ENCODE peak calls at places on chromosomes 11 and 22, in nine cellular contexts. L is endothelial cell of umbilical vein, B is suprapubic skin, U is A549, H is H1, E is GM12891, G is HepG2, F is NB4, Q is GM12892. N is an unnamed sample.
A peak's percentile ranks its signal among the peaks of the same experiment; 100 is the strongest.

GRCh38 chr22:23315341-23315917 is 135.1 kb downstream of the BCR start:
- DNase-seq in G (peak; percentile 39), U (peak; percentile 61), Q (peak; percentile 57), F (peak; percentile 53), H (peak; percentile 87), E (peak; percentile 46), B (peak; percentile 81), L (peak; percentile 49), N (no peak)

GRCh38 chr22:39721456-39722325 is 151.1 kb downstream of the CACNA1I start:
- DNase-seq in H (no peak), B (peak; percentile 39), F (no peak), U (no peak), Q (no peak), E (no peak), L (no peak), G (no peak), N (no peak)

GRCh38 chr22:37045958-37046357 is 5.6 kb upstream of the KCTD17 start:
- DNase-seq in E (no peak), H (no peak), Q (no peak), F (peak; percentile 35), G (no peak), L (peak; percentile 42), B (no peak), U (peak; percentile 51), N (no peak)

GRCh38 chr11:69654660-69655478 is 13.9 kb downstream of the CCND1 start:
- DNase-seq in U (peak; percentile 95), E (no peak), B (peak; percentile 59), F (no peak), H (peak; percentile 50), Q (no peak), G (peak; percentile 94), L (no peak), N (no peak)

GRCh38 chr11:36073411-36074203 is 129.7 kb downstream of the LDLRAD3 start:
- DNase-seq in L (peak; percentile 90), Q (no peak), B (no peak), F (no peak), U (no peak), G (no peak), E (no peak), H (no peak), N (no peak)

GRCh38 chr11:12007230-12007593 is 1.2 kb downstream of the DKK3 start:
- DNase-seq in E (no peak), Q (no peak), B (no peak), G (no peak), L (no peak), F (no peak), U (no peak), H (no peak), N (no peak)

GRCh38 chr11:45110562-45110961 is 35.9 kb upstream of the PRDM11 start:
- DNase-seq in E (peak; percentile 41), B (no peak), H (peak; percentile 56), F (peak; percentile 74), Q (peak; percentile 35), G (peak; percentile 72), L (peak; percentile 64), U (peak; percentile 78), N (no peak)

GRCh38 chr11:14150878-14151277 is 188.4 kb downstream of the SPON1 start:
- DNase-seq in L (no peak), H (no peak), Q (no peak), F (no peak), B (no peak), G (no peak), U (no peak), E (no peak), N (no peak)

GRCh38 chr11:105130189-105130813 is 9.3 kb downstream of the CARD18 start:
- DNase-seq in L (no peak), H (no peak), E (no peak), U (no peak), Q (no peak), G (no peak), F (no peak), B (no peak), N (no peak)

GRCh38 chr11:43508511-43508918 is 149.8 kb downstream of the TTC17 start:
- DNase-seq in F (peak; percentile 56), U (peak; percentile 19), L (no peak), H (no peak), E (no peak), G (no peak), B (no peak), Q (no peak), N (no peak)

GRCh38 chr11:65476632-65477270 is 22.1 kb upstream of the MALAT1 start:
- DNase-seq in Q (no peak), U (no peak), G (no peak), H (no peak), L (peak; percentile 31), E (no peak), F (no peak), B (no peak), N (no peak)

GRCh38 chr11:45848654-45849081 is 1.4 kb downstream of the CRY2 start:
- DNase-seq in B (no peak), U (no peak), E (no peak), F (no peak), Q (no peak), G (peak; percentile 78), L (no peak), H (no peak), N (no peak)

GRCh38 chr11:117226388-117227385 is 5.2 kb downstream of the PCSK7 start:
- DNase-seq in B (no peak), F (peak; percentile 86), Q (peak; percentile 55), L (peak; percentile 73), H (no peak), E (peak; percentile 69), U (peak; percentile 71), G (peak; percentile 81), N (peak; percentile 35)

GRCh38 chr11:73426184-73426845 is 50.1 kb downstream of the RELT start:
- DNase-seq in L (no peak), U (no peak), F (no peak), H (no peak), B (no peak), G (no peak), Q (no peak), E (no peak), N (no peak)

GRCh38 chr11:44770401-44770800 is 43.6 kb downstream of the TSPAN18 start:
- DNase-seq in L (no peak), Q (no peak), G (no peak), E (no peak), H (no peak), F (no peak), B (no peak), U (no peak), N (no peak)

GRCh38 chr11:61445535-61445934 is 15.6 kb downstream of the SDHAF2 start:
- DNase-seq in Q (no peak), F (no peak), H (no peak), B (no peak), L (no peak), E (no peak), U (no peak), G (no peak), N (no peak)

GRCh38 chr11:111327908-111328624 is 29.7 kb downstream of the POU2AF3 start:
- DNase-seq in E (no peak), L (no peak), U (no peak), Q (no peak), B (no peak), F (no peak), H (no peak), G (no peak), N (no peak)

GRCh38 chr11:76445122-76446084 is 585 bp downstream of the EMSY start:
- DNase-seq in F (peak; percentile 88), U (peak; percentile 85), E (peak; percentile 31), Q (peak; percentile 32), B (peak; percentile 87), L (peak; percentile 95), G (peak; percentile 79), H (peak; percentile 78), N (no peak)
- TF ChIP-seq POLR2A in F (peak; percentile 15), U (peak; percentile 31), E (no peak), Q (no peak), B (peak; percentile 10), L (peak; percentile 85), G (peak; percentile 54), H (no peak), N (no peak)

GRCh38 chr11:128695539-128696221 is 1.8 kb downstream of the FLI1 start:
- DNase-seq in Q (no peak), G (no peak), H (no peak), B (no peak), U (no peak), F (peak; percentile 99), E (no peak), L (no peak), N (no peak)
- TF ChIP-seq POLR2A in Q (peak; percentile 34), G (no peak), H (no peak), B (no peak), U (no peak), F (peak; percentile 31), E (no peak), L (peak; percentile 35), N (no peak)

GRCh38 chr22:19120829-19121630 is 1.2 kb downstream of the DGCR2 start:
- DNase-seq in U (peak; percentile 47), F (no peak), B (no peak), L (no peak), E (no peak), Q (no peak), H (no peak), G (peak; percentile 63), N (no peak)
- TF ChIP-seq POLR2A in U (no peak), F (no peak), B (no peak), L (no peak), E (no peak), Q (no peak), H (no peak), G (no peak), N (no peak)

GRCh38 chr11:118614511-118614910 is 7.1 kb downstream of the PHLDB1 start:
- DNase-seq in B (peak; percentile 38), F (no peak), L (no peak), E (no peak), U (no peak), G (no peak), Q (no peak), H (peak; percentile 46), N (no peak)

GRCh38 chr11:118615996-118616395 is 8.6 kb downstream of the PHLDB1 start:
- DNase-seq in Q (no peak), H (peak; percentile 70), E (no peak), F (no peak), L (no peak), G (no peak), B (no peak), U (no peak), N (no peak)

GRCh38 chr11:118618115-118618990 is 10.9 kb downstream of the PHLDB1 start:
- DNase-seq in Q (no peak), E (no peak), H (no peak), U (no peak), B (peak; percentile 84), L (peak; percentile 81), F (no peak), G (no peak), N (no peak)

GRCh38 chr11:118612378-118612777 is 5.0 kb downstream of the PHLDB1 start:
- DNase-seq in L (peak; percentile 90), E (no peak), U (no peak), F (no peak), B (peak; percentile 60), G (no peak), Q (no peak), H (no peak), N (no peak)

DNA sequence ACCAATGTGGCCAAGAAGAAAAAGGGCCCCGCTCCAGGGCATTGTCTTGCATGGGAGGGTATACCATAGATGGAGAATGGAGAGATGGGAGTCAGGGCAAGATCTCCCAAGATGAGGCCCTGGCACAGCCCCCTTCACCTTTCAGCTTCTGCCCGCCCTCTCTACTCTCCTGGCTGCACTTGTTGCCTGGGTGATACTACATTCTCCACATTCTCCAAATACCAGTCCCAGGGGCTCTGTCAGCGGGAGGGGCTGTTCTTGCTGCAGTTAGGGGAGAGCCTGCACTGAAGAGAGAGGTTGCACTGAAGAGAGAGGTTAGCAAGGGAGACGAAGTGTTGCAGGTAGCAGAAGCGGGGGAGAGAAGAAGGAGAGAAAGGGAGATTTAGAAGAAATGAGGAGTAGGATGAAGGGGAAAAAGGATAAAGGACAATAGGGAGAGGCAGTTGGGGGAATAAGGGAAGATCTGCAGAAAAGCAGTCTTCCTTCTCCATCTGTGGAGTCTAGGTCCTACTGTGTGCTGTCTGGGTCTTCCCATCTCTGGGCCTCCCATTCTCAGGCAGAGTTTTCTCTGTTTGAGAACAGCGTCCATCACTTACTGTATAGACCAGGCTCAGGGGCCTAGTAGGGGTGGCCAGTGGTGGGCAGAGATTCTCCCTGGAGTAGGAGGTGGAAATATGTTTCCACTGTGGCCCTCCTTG is 8.0 kb downstream of the PHLDB1 start:
- DNase-seq in F (no peak), G (peak; percentile 58), H (peak; percentile 80), U (no peak), Q (no peak), L (no peak), E (no peak), B (peak; percentile 27), N (no peak)
- TF ChIP-seq POLR2A in F (no peak), G (no peak), H (no peak), U (no peak), Q (no peak), L (no peak), E (no peak), B (no peak), N (no peak)

N was measured in GM12878.